ENCODE peak calls at places on chromosomes 6 and 20, in six cellular contexts. H is aorta; C is ecto neural progenitor cell; W is stimulated activated CD4-positive, alpha-beta T cell treated with anti-CD3 and anti-CD28 coated beads, Interleukin-4, amount 100 ng/mL, for 24 hours; I is LoVo; Q is activated T-cell treated with anti-CD3 and anti-CD28 coated beads, Interleukin-2, amount 50 U/mL, for 4 hours. J is an unnamed sample.

GRCh38 chr20:859661-860294 is 26.3 kb downstream of the FAM110A start:
- DNase-seq in W (no peak), C (no peak), I (no peak), Q (no peak), H (no peak), J (no peak)

GRCh38 chr20:38393259-38393658 is 41.9 kb downstream of the SNHG17 start:
- DNase-seq in H (no peak), W (no peak), Q (no peak), I (no peak), C (no peak), J (no peak)

GRCh38 chr6:110140650-110141049 is 38.8 kb downstream of the WASF1 start:
- DNase-seq in W (no peak), Q (no peak), I (no peak), H (no peak), C (no peak), J (no peak)

GRCh38 chr6:155100087-155100486 is 105.0 kb downstream of the TIAM2 start:
- DNase-seq in I (no peak), W (no peak), H (no peak), Q (no peak), C (no peak), J (no peak)

GRCh38 chr20:36540551-36541211 is 638 bp upstream of the MYL9 start:
- DNase-seq in W (no peak), Q (no peak), H (no peak), I (no peak), C (peak; percentile 63), J (no peak)

GRCh38 chr6:21594427-21595264 is 1.1 kb downstream of the SOX4 start:
- DNase-seq in C (peak; percentile 68), I (peak; percentile 38), W (peak; percentile 35), H (peak; percentile 78), Q (peak; percentile 18), J (no peak)

GRCh38 chr6:71419217-71419953 is 130.8 kb downstream of the OGFRL1 start:
- DNase-seq in C (peak; percentile 53), W (no peak), I (no peak), H (no peak), Q (no peak), J (no peak)

GRCh38 chr6:35343092-35343834 is 905 bp downstream of the PPARD start:
- DNase-seq in Q (no peak), I (no peak), H (peak; percentile 76), W (no peak), C (no peak), J (no peak)

GRCh38 chr20:6632187-6632586 is 135.3 kb upstream of the BMP2 start:
- DNase-seq in Q (no peak), C (no peak), W (no peak), H (no peak), I (no peak), J (no peak)

GRCh38 chr6:35973670-35974222 is 50.7 kb downstream of the SLC26A8 start:
- DNase-seq in I (peak; percentile 69), C (no peak), H (no peak), Q (no peak), W (peak; percentile 5), J (no peak)

GRCh38 chr6:137968901-137969300 is 101.8 kb downstream of the TNFAIP3 start:
- DNase-seq in W (no peak), I (no peak), Q (no peak), H (no peak), C (no peak), J (no peak)

GRCh38 chr6:116190550-116190949 is 63.3 kb downstream of the TSPYL4 start:
- DNase-seq in I (no peak), C (no peak), H (no peak), W (no peak), Q (no peak), J (no peak)